ENCODE peak calls at places on chromosome 10, in five cellular contexts. T is Caki2; U is T-helper 9 cell; V is stimulated activated CD4-positive, alpha-beta T cell treated with anti-CD3 and anti-CD28 coated beads, TNF-alpha, amount 100 ng/mL, for 48 hours; R is AG08396. S is an unnamed sample.

GRCh38 chr10:79202188-79203013 is 133.6 kb downstream of the ZMIZ1 start:
- DNase-seq in T (no peak), U (peak), V (peak), R (no peak), S (no peak)

GRCh38 chr10:77428776-77429395 is 208.7 kb downstream of the KCNMA1 start:
- DNase-seq in T (peak), U (no peak), V (no peak), R (peak), S (no peak)

GRCh38 chr10:31709501-31709900 is 219.1 kb downstream of the ARHGAP12 start:
- DNase-seq in T (no peak), U (no peak), V (no peak), R (no peak), S (no peak)

GRCh38 chr10:104308439-104308903 is 29.8 kb downstream of the ITPRIP start:
- DNase-seq in T (no peak), U (no peak), V (no peak), R (no peak), S (no peak)

GRCh38 chr10:35089641-35090161 is 440 bp downstream of the CUL2 start:
- DNase-seq in T (peak), U (no peak), V (no peak), R (peak), S (no peak)

GRCh38 chr10:100723769-100724530 is 21.4 kb upstream of the PAX2 start:
- DNase-seq in T (no peak), U (no peak), V (no peak), R (no peak), S (no peak)

GRCh38 chr10:103083977-103084320 is 109.1 kb downstream of the NT5C2 start:
- DNase-seq in T (no peak), U (no peak), V (no peak), R (no peak), S (no peak)

GRCh38 chr10:76973515-76974289 is 663.9 kb downstream of the KCNMA1 start:
- DNase-seq in T (no peak), U (no peak), V (no peak), R (no peak), S (no peak)

GRCh38 chr10:122055252-122055651 is 66.3 kb downstream of the TACC2 start:
- DNase-seq in T (no peak), U (no peak), V (no peak), R (no peak), S (no peak)

GRCh38 chr10:120494313-120494710 is 37.3 kb downstream of the PLPP4 start:
- DNase-seq in T (no peak), U (no peak), V (no peak), R (no peak), S (no peak)

GRCh38 chr10:69407621-69408301 is 9.0 kb downstream of the TACR2 start:
- DNase-seq in T (no peak), U (no peak), V (no peak), R (no peak), S (no peak)

GRCh38 chr10:61942997-61943457 is 41.5 kb downstream of the ARID5B start:
- DNase-seq in T (no peak), U (no peak), V (no peak), R (no peak), S (no peak)

GRCh38 chr10:97827778-97828291 is 21.8 kb upstream of the GOLGA7B start:
- DNase-seq in T (no peak), U (no peak), V (no peak), R (no peak), S (no peak)

GRCh38 chr10:21843645-21844044 is 159.9 kb downstream of the DNAJC1 start:
- DNase-seq in T (no peak), U (no peak), V (no peak), R (no peak), S (no peak)

GRCh38 chr10:122492955-122493597 is 31.7 kb downstream of the HTRA1 start:
- DNase-seq in T (no peak), U (no peak), V (no peak), R (no peak), S (no peak)

GRCh38 chr10:47318706-47319105 is 3.5 kb upstream of the GDF2 start:
- DNase-seq in T (peak), U (no peak), V (no peak), R (no peak), S (no peak)

GRCh38 chr10:108638225-108638624 is 1285.1 kb downstream of the XPNPEP1 start:
- DNase-seq in T (no peak), U (no peak), V (no peak), R (no peak), S (no peak)

S was measured in CMK.